ENCODE peak calls at places on chromosomes 12 and 14, in seven cellular contexts. E, Q, A, W, V, Y and R are unnamed samples.

GRCh38 chr14:28745176-28745575 is 21.4 kb upstream of the FOXG1 start:
- DNase-seq in W (no peak), A (no peak), E (no peak), Q (no peak), Y (no peak), V (no peak), R (no peak)

GRCh38 chr12:67433393-67434175 is 164.4 kb downstream of the CAND1 start:
- DNase-seq in W (no peak), A (no peak), Y (peak), Q (no peak), V (no peak), E (peak), R (peak)

GRCh38 chr12:127278351-127278750 is 988.6 kb upstream of the TMEM132C start:
- DNase-seq in Y (no peak), V (no peak), Q (no peak), E (no peak), A (no peak), W (no peak), R (no peak)

GRCh38 chr12:69719336-69720316 is 19.0 kb upstream of the RAB3IP start:
- DNase-seq in Y (no peak), E (no peak), V (no peak), Q (no peak), A (no peak), W (no peak), R (no peak)

GRCh38 chr12:124036117-124037109 is 63.4 kb downstream of the ZNF664 start:
- DNase-seq in Q (no peak), A (peak), Y (peak), W (peak), E (peak), V (no peak), R (no peak)

GRCh38 chr14:98119739-98120138 is 1152.3 kb downstream of the BCL11B start:
- DNase-seq in Q (no peak), Y (no peak), E (no peak), A (no peak), V (no peak), W (no peak), R (no peak)

GRCh38 chr12:93734784-93735183 is 57.6 kb downstream of the CRADD start:
- DNase-seq in W (no peak), A (no peak), V (no peak), E (peak), Y (no peak), Q (no peak), R (no peak)

GRCh38 chr12:104499668-104500328 is 43.0 kb downstream of the CHST11 start:
- DNase-seq in E (no peak), V (no peak), Y (no peak), A (no peak), Q (no peak), W (no peak), R (no peak)

GRCh38 chr12:42296503-42297109 is 29.3 kb downstream of the ZCRB1 start:
- DNase-seq in Y (no peak), A (peak), V (no peak), E (no peak), W (no peak), Q (no peak), R (peak)

GRCh38 chr12:47094804-47095203 is 15.0 kb upstream of the AMIGO2 start:
- DNase-seq in V (no peak), E (no peak), Y (no peak), Q (no peak), W (no peak), A (no peak), R (peak)

GRCh38 chr14:59771577-59771976 is 99.0 kb downstream of the RTN1 start:
- DNase-seq in A (no peak), W (no peak), E (peak), Y (no peak), V (no peak), Q (no peak), R (no peak)

GRCh38 chr14:97707603-97708002 is 910.4 kb downstream of the VRK1 start:
- DNase-seq in Q (no peak), Y (no peak), E (no peak), V (no peak), A (peak), W (no peak), R (peak)

GRCh38 chr14:93970967-93971634 is 5.3 kb downstream of the ASB2 start:
- DNase-seq in Y (no peak), W (no peak), Q (no peak), E (peak), V (no peak), A (no peak), R (no peak)

GRCh38 chr12:105507311-105508035 is 177.0 kb downstream of the C12orf75 start:
- DNase-seq in E (no peak), W (no peak), Y (peak), A (no peak), Q (no peak), V (no peak), R (no peak)

GRCh38 chr14:72256055-72256454 is 323.8 kb downstream of the RGS6 start:
- DNase-seq in V (no peak), W (no peak), Q (no peak), Y (no peak), E (no peak), A (no peak), R (no peak)

GRCh38 chr12:174596-174995 is 39.4 kb downstream of the SLC6A12 start:
- DNase-seq in W (no peak), A (no peak), V (no peak), Q (no peak), E (no peak), Y (no peak), R (no peak)

GRCh38 chr12:122873540-122873939 is 22.4 kb downstream of the VPS37B start:
- DNase-seq in E (no peak), V (no peak), Y (no peak), Q (no peak), A (peak), W (no peak), R (no peak)

GRCh38 chr12:116559080-116559329 is 176 bp upstream of the MAP1LC3B2 start:
- DNase-seq in E (no peak), A (no peak), Y (no peak), Q (no peak), W (no peak), V (no peak), R (no peak)

GRCh38 chr12:56593909-56594621 is 36.1 kb downstream of the BAZ2A start:
- DNase-seq in Q (peak), E (peak), A (peak), V (peak), Y (peak), W (no peak), R (peak)

GRCh38 chr12:95653761-95654546 is 102.7 kb upstream of the USP44 start:
- DNase-seq in Y (peak), W (no peak), V (no peak), Q (no peak), E (peak), A (peak), R (no peak)

GRCh38 chr14:104731249-104731924 is 7.4 kb downstream of the ADSS1 start:
- DNase-seq in Y (no peak), E (no peak), A (peak), Q (no peak), V (no peak), W (peak), R (no peak)

GRCh38 chr12:109594566-109595317 is 21.1 kb downstream of the MVK start:
- DNase-seq in V (no peak), Y (no peak), E (no peak), W (no peak), Q (no peak), A (no peak), R (no peak)

GRCh38 chr12:40013292-40013691 is 92.6 kb downstream of the SLC2A13 start:
- DNase-seq in E (no peak), W (no peak), A (no peak), Q (no peak), V (no peak), Y (no peak), R (no peak)

GRCh38 chr12:24997970-24998582 is 49.2 kb upstream of the BCAT1 start:
- DNase-seq in V (no peak), A (no peak), Q (no peak), E (peak), W (no peak), Y (peak), R (no peak)
- H3K4me3 ChIP-seq in V (no peak), A (no peak), Q (no peak), E (no peak), W (no peak), Y (no peak), R (no peak)

DNA sequence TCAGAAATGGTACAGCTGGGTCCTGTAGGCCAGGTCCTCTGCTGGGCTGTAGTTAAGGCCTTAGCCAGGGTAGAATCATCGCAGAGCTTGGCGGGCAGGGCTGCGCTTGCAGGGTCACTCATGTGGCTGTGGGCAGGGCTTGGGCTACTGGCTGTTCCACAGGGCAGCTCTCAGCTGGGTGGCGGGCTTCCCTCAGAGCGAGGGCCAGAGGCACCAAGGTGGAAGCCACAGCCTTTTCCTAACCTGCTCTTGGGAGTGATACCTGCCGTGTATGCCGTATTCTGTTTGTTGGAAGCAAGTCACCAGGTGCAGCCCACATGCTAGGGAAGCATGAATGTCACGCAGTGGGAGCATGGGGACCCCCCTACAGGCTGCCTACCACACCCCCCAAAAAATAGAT is 69.8 kb upstream of the RIN3 start:
- DNase-seq in V (no peak), A (no peak), Y (no peak), W (no peak), E (no peak), Q (no peak), R (no peak)
- H3K4me3 ChIP-seq in V (no peak), A (no peak), Y (no peak), W (no peak), E (no peak), Q (no peak), R (no peak)

DNA sequence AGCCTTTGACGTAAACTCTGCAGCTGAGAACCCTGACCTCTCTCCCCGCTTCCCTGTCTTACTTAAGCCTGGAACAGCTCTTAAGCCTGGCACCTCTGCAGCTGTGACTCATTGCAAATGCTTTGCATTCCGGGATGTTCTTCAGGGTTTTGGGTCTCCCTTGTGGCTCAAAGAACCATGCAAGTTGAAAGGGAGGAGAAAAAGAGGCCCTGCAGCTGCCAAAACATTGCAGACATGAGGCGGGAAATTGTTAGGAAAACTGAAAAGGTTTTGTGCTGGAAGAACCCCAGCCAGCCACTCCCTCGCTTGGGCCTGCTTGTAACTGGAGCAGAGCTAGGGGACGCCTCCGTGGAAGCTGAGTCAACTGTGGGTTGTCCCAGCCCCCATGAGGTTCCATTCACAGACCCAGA is 60.2 kb upstream of the FERMT2 start:
- DNase-seq in Y (peak), V (peak), E (peak), W (peak), A (peak), Q (peak), R (no peak)
- H3K4me3 ChIP-seq in Y (no peak), V (no peak), E (no peak), W (no peak), A (no peak), Q (no peak), R (no peak)

GRCh38 chr12:88572785-88573565 is 7.3 kb downstream of the KITLG start:
- DNase-seq in A (no peak), Q (no peak), W (no peak), Y (peak), V (no peak), E (no peak), R (no peak)

GRCh38 chr12:88575361-88575959 is 4.8 kb downstream of the KITLG start:
- DNase-seq in V (no peak), E (no peak), Y (no peak), Q (no peak), A (no peak), W (no peak), R (no peak)

GRCh38 chr12:88571543-88571942 is 8.7 kb downstream of the KITLG start:
- DNase-seq in A (no peak), E (no peak), W (no peak), V (no peak), Y (peak), Q (no peak), R (no peak)

GRCh38 chr12:88577537-88577936 is 2.7 kb downstream of the KITLG start:
- DNase-seq in A (no peak), E (no peak), V (no peak), Y (peak), Q (no peak), W (no peak), R (no peak)

GRCh38 chr12:88574278-88574677 is 6.0 kb downstream of the KITLG start:
- DNase-seq in W (no peak), Q (no peak), Y (no peak), E (peak), V (no peak), A (no peak), R (no peak)
- H3K4me3 ChIP-seq in W (no peak), Q (no peak), Y (peak), E (no peak), V (no peak), A (no peak), R (no peak)